ENCODE peak calls at places on chromosomes 7 and 10, in seven cellular contexts. One of them, this sample, is unnamed.

GRCh38 chr10:88152720-88153119 is 289.3 kb downstream of the PTEN start:
- DNase-seq in GM06990: peak
- DNase-seq in GM23338: no peak
- DNase-seq in foreskin fibroblast: peak
- DNase-seq in right atrium auricular region: no peak
- DNase-seq in psoas muscle: peak
- DNase-seq in PC-3: no peak
- DNase-seq in this sample: peak

GRCh38 chr7:137978464-137979237 is 23.2 kb downstream of the CREB3L2 start:
- DNase-seq in PC-3: peak
- DNase-seq in foreskin fibroblast: peak
- DNase-seq in right atrium auricular region: peak
- DNase-seq in psoas muscle: peak
- DNase-seq in GM23338: no peak
- DNase-seq in GM06990: no peak
- DNase-seq in this sample: peak

GRCh38 chr10:109922353-109922975 is 847 bp downstream of the XPNPEP1 start:
- DNase-seq in GM23338: no peak
- DNase-seq in GM06990: no peak
- DNase-seq in psoas muscle: no peak
- DNase-seq in right atrium auricular region: no peak
- DNase-seq in foreskin fibroblast: no peak
- DNase-seq in PC-3: no peak
- DNase-seq in this sample: no peak

GRCh38 chr7:137747359-137748031 is 99.3 kb downstream of the DGKI start:
- DNase-seq in right atrium auricular region: no peak
- DNase-seq in GM23338: peak
- DNase-seq in GM06990: no peak
- DNase-seq in PC-3: no peak
- DNase-seq in foreskin fibroblast: no peak
- DNase-seq in psoas muscle: no peak
- DNase-seq in this sample: no peak

GRCh38 chr7:53697913-53698312 is 662.5 kb downstream of the POM121L12 start:
- DNase-seq in GM23338: no peak
- DNase-seq in right atrium auricular region: no peak
- DNase-seq in PC-3: no peak
- DNase-seq in GM06990: no peak
- DNase-seq in foreskin fibroblast: no peak
- DNase-seq in psoas muscle: no peak
- DNase-seq in this sample: no peak

GRCh38 chr7:134420509-134421125 is 38.3 kb downstream of the AKR1B1 start:
- DNase-seq in right atrium auricular region: no peak
- DNase-seq in foreskin fibroblast: peak
- DNase-seq in PC-3: peak
- DNase-seq in GM06990: no peak
- DNase-seq in GM23338: peak
- DNase-seq in psoas muscle: no peak
- DNase-seq in this sample: peak

GRCh38 chr7:7795736-7796135 is 77.3 kb upstream of the RPA3 start:
- DNase-seq in GM23338: no peak
- DNase-seq in right atrium auricular region: no peak
- DNase-seq in psoas muscle: no peak
- DNase-seq in foreskin fibroblast: peak
- DNase-seq in GM06990: no peak
- DNase-seq in PC-3: peak
- DNase-seq in this sample: no peak

GRCh38 chr10:4812952-4813351 is 13.1 kb upstream of the AKR1E2 start:
- DNase-seq in right atrium auricular region: no peak
- DNase-seq in PC-3: peak
- DNase-seq in foreskin fibroblast: peak
- DNase-seq in psoas muscle: no peak
- DNase-seq in GM23338: no peak
- DNase-seq in GM06990: no peak
- DNase-seq in this sample: no peak

GRCh38 chr7:87479951-87480350 is 4.5 kb upstream of the ABCB4 start:
- DNase-seq in GM23338: no peak
- DNase-seq in right atrium auricular region: no peak
- DNase-seq in PC-3: no peak
- DNase-seq in GM06990: no peak
- DNase-seq in psoas muscle: no peak
- DNase-seq in foreskin fibroblast: no peak
- DNase-seq in this sample: no peak

GRCh38 chr7:7156663-7157062 is 25.7 kb upstream of the C1GALT1 start:
- DNase-seq in right atrium auricular region: no peak
- DNase-seq in PC-3: no peak
- DNase-seq in GM06990: no peak
- DNase-seq in psoas muscle: no peak
- DNase-seq in foreskin fibroblast: no peak
- DNase-seq in GM23338: no peak
- DNase-seq in this sample: no peak

GRCh38 chr7:142832452-142832851 is 22.4 kb upstream of the EPHB6 start:
- DNase-seq in PC-3: peak
- DNase-seq in foreskin fibroblast: no peak
- DNase-seq in psoas muscle: no peak
- DNase-seq in right atrium auricular region: no peak
- DNase-seq in GM06990: no peak
- DNase-seq in GM23338: no peak
- DNase-seq in this sample: no peak

GRCh38 chr10:79128923-79129305 is 60.1 kb downstream of the ZMIZ1 start:
- DNase-seq in foreskin fibroblast: no peak
- DNase-seq in psoas muscle: no peak
- DNase-seq in PC-3: no peak
- DNase-seq in right atrium auricular region: no peak
- DNase-seq in GM23338: no peak
- DNase-seq in GM06990: no peak
- DNase-seq in this sample: no peak

GRCh38 chr7:136900005-136900404 is 31.6 kb downstream of the CHRM2 start:
- DNase-seq in psoas muscle: no peak
- DNase-seq in GM23338: no peak
- DNase-seq in PC-3: no peak
- DNase-seq in GM06990: no peak
- DNase-seq in foreskin fibroblast: no peak
- DNase-seq in right atrium auricular region: no peak
- DNase-seq in this sample: no peak

GRCh38 chr7:128380807-128381130 is 19.3 kb upstream of the PRRT4 start:
- DNase-seq in right atrium auricular region: no peak
- DNase-seq in PC-3: no peak
- DNase-seq in GM23338: peak
- DNase-seq in GM06990: no peak
- DNase-seq in psoas muscle: no peak
- DNase-seq in foreskin fibroblast: no peak
- DNase-seq in this sample: no peak

GRCh38 chr7:84040365-84040764 is 154.2 kb downstream of the SEMA3A start:
- DNase-seq in PC-3: no peak
- DNase-seq in right atrium auricular region: no peak
- DNase-seq in GM23338: no peak
- DNase-seq in GM06990: no peak
- DNase-seq in foreskin fibroblast: no peak
- DNase-seq in psoas muscle: no peak
- DNase-seq in this sample: no peak

GRCh38 chr7:36784991-36785940 is 61.0 kb upstream of the AOAH start:
- DNase-seq in PC-3: no peak
- DNase-seq in right atrium auricular region: peak
- DNase-seq in foreskin fibroblast: no peak
- DNase-seq in GM23338: no peak
- DNase-seq in psoas muscle: peak
- DNase-seq in GM06990: peak
- DNase-seq in this sample: no peak

GRCh38 chr7:144438759-144439158 is 35.3 kb upstream of the NOBOX start:
- DNase-seq in psoas muscle: no peak
- DNase-seq in GM06990: no peak
- DNase-seq in foreskin fibroblast: no peak
- DNase-seq in right atrium auricular region: no peak
- DNase-seq in PC-3: no peak
- DNase-seq in GM23338: no peak
- DNase-seq in this sample: no peak

DNA sequence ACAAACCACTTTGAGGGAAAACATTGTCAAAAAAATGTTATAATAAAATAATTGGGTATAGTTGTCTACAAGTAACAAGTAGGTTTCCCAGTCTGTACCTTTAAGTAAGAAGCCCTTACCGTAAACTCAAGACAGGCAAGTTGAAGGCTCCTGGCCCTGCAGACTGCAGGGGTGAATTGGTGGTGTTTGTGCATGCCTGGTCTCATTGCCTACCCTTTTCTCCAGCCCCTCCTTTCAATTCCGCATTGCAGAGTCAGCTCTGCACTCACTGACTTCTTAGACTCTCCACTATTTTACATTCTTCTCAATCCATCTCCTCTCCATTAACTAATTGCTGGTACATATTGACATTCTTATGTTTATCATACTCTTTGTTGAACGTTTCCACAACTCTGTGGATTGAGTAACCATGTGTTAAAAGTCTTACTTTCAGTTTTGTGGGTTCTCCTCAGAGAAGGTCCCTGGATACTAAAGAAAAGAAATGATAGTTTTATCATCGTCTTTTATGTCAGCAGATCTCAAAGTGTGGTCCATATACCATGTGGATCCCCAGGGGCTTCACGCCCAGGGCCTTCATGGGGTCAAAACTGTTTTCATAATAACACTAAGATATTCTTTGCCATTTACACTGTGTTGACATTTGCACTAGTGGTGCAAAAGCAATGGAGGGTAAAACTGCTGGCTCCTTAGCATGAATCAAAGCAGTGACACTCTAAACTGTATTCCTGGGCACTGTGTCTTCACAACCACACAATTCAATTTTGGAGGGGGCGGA is 135.5 kb upstream of the FZD1 start:
- DNase-seq in GM23338: peak
- DNase-seq in right atrium auricular region: no peak
- DNase-seq in foreskin fibroblast: no peak
- DNase-seq in PC-3: no peak
- DNase-seq in psoas muscle: no peak
- DNase-seq in GM06990: no peak
- DNase-seq in this sample: no peak
- H3K4me3 ChIP-seq in GM23338: no peak
- H3K4me3 ChIP-seq in right atrium auricular region: no peak
- H3K4me3 ChIP-seq in foreskin fibroblast: no peak
- H3K4me3 ChIP-seq in PC-3: no peak
- H3K4me3 ChIP-seq in psoas muscle: no peak
- H3K4me3 ChIP-seq in GM06990: no peak
- H3K4me3 ChIP-seq in this sample: no peak

DNA sequence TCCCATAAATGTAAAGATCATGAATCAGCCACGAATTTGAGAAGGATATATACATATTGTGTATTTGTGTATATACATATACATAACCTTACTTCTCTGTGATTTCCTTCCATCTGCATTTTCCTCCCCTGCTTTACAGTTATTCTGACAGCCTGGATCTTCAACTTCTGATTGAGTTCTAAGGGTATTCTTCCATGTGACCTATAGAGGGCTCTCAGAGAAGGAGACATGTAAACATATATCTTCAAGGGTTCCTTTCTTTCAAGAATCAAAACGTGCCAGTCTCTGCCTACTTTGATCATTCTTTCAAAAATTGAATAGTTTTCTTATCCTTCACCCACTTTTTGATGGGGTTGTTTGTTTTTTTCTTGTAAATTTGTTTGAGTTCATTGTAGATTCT is 453.7 kb upstream of the POT1 start:
- DNase-seq in PC-3: peak
- DNase-seq in right atrium auricular region: no peak
- DNase-seq in GM06990: no peak
- DNase-seq in psoas muscle: no peak
- DNase-seq in GM23338: peak
- DNase-seq in foreskin fibroblast: no peak
- DNase-seq in this sample: no peak
- TF ChIP-seq CTCF in PC-3: peak
- TF ChIP-seq CTCF in right atrium auricular region: no peak
- TF ChIP-seq CTCF in GM06990: peak
- TF ChIP-seq CTCF in psoas muscle: no peak
- TF ChIP-seq CTCF in GM23338: peak
- TF ChIP-seq CTCF in foreskin fibroblast: no peak
- TF ChIP-seq CTCF in this sample: no peak

GRCh38 chr7:102323914-102324195 is 32.4 kb downstream of the SPDYE6 start:
- DNase-seq in foreskin fibroblast: no peak
- DNase-seq in GM06990: no peak
- DNase-seq in psoas muscle: no peak
- DNase-seq in GM23338: no peak
- DNase-seq in PC-3: no peak
- DNase-seq in right atrium auricular region: no peak
- DNase-seq in this sample: no peak

GRCh38 chr7:102322202-102322715 is 34.0 kb downstream of the SPDYE6 start:
- DNase-seq in foreskin fibroblast: no peak
- DNase-seq in GM06990: no peak
- DNase-seq in psoas muscle: no peak
- DNase-seq in PC-3: no peak
- DNase-seq in right atrium auricular region: no peak
- DNase-seq in GM23338: no peak
- DNase-seq in this sample: no peak

GRCh38 chr7:102321351-102322201 is 34.7 kb downstream of the SPDYE6 start:
- DNase-seq in GM23338: peak
- DNase-seq in psoas muscle: no peak
- DNase-seq in right atrium auricular region: no peak
- DNase-seq in GM06990: no peak
- DNase-seq in foreskin fibroblast: no peak
- DNase-seq in PC-3: no peak
- DNase-seq in this sample: no peak

GRCh38 chr7:102331536-102332275 is 24.5 kb downstream of the SPDYE6 start:
- DNase-seq in GM23338: peak
- DNase-seq in GM06990: no peak
- DNase-seq in foreskin fibroblast: no peak
- DNase-seq in psoas muscle: no peak
- DNase-seq in right atrium auricular region: peak
- DNase-seq in PC-3: peak
- DNase-seq in this sample: no peak

DNA sequence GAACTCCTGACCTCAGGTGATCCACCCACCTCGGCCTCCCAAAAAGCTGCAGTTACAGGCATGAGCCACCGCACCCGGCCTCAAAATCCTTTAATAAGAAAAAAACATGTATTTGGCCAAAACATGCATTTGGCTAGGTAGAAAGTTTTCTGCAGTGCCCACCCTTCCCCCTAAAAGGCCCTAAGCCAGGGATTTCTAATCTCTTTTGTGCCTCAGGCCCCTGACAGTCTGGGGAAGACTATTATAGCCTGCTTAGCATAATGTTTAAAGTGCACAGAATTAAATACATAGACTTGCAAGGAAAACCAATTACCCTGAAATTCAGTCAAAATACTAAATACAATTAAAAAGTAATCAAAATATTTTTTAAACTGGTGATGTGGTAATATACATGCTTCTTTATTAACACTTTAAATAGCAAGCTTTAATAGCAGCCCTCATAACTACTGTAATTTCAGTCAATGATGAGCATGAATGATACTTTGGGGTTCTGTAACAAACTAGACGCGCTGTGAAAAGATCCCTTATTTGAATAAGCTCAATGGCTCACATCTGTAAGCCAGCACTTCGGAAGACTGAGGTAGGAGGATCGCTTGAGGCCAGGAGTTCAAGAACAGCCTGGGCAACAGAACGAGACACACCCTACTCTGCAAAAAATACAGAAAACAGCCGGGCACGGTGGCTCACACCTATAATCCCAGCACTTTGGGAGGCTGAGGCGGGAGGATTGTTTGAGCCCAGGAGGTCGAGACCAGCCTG is 29.9 kb downstream of the SPDYE6 start:
- DNase-seq in psoas muscle: no peak
- DNase-seq in PC-3: no peak
- DNase-seq in GM06990: no peak
- DNase-seq in foreskin fibroblast: no peak
- DNase-seq in right atrium auricular region: no peak
- DNase-seq in GM23338: no peak
- DNase-seq in this sample: no peak
- H3K4me3 ChIP-seq in psoas muscle: no peak
- H3K4me3 ChIP-seq in PC-3: no peak
- H3K4me3 ChIP-seq in GM06990: no peak
- H3K4me3 ChIP-seq in foreskin fibroblast: no peak
- H3K4me3 ChIP-seq in right atrium auricular region: no peak
- H3K4me3 ChIP-seq in GM23338: no peak
- H3K4me3 ChIP-seq in this sample: no peak

GRCh38 chr10:115572740-115573455 is 479.7 kb downstream of the ATRNL1 start:
- DNase-seq in PC-3: no peak
- DNase-seq in right atrium auricular region: no peak
- DNase-seq in GM23338: peak
- DNase-seq in psoas muscle: no peak
- DNase-seq in foreskin fibroblast: no peak
- DNase-seq in GM06990: no peak
- DNase-seq in this sample: no peak
- TF ChIP-seq CTCF in PC-3: peak
- TF ChIP-seq CTCF in right atrium auricular region: no peak
- TF ChIP-seq CTCF in GM23338: peak
- TF ChIP-seq CTCF in psoas muscle: no peak
- TF ChIP-seq CTCF in foreskin fibroblast: peak
- TF ChIP-seq CTCF in GM06990: peak
- TF ChIP-seq CTCF in this sample: no peak

This sample was measured in AG09309.